ENCODE peak calls at places on chromosomes 2 and 18, in six cellular contexts. One of them, this sample, is unnamed.

GRCh38 chr2:25417715-25418369 is 76.1 kb upstream of the DNMT3A start:
- DNase-seq in GM12878: peak
- DNase-seq in cardiac muscle cell: no peak
- DNase-seq in colonic mucosa: no peak
- DNase-seq in upper lobe of left lung: no peak
- DNase-seq in lung: no peak
- DNase-seq in this sample: no peak

GRCh38 chr2:120508581-120509041 is 162.7 kb downstream of the INHBB start:
- DNase-seq in colonic mucosa: no peak
- DNase-seq in cardiac muscle cell: no peak
- DNase-seq in lung: no peak
- DNase-seq in upper lobe of left lung: no peak
- DNase-seq in GM12878: no peak
- DNase-seq in this sample: no peak

GRCh38 chr2:157415632-157416101 is 28.2 kb downstream of the CYTIP start:
- DNase-seq in lung: no peak
- DNase-seq in GM12878: no peak
- DNase-seq in upper lobe of left lung: no peak
- DNase-seq in colonic mucosa: no peak
- DNase-seq in cardiac muscle cell: no peak
- DNase-seq in this sample: no peak

GRCh38 chr2:129723277-129724020 is 256.0 kb upstream of the RAB6C start:
- DNase-seq in lung: no peak
- DNase-seq in upper lobe of left lung: no peak
- DNase-seq in colonic mucosa: no peak
- DNase-seq in GM12878: no peak
- DNase-seq in cardiac muscle cell: no peak
- DNase-seq in this sample: no peak

GRCh38 chr2:150259746-150260145 is 227.7 kb downstream of the RND3 start:
- DNase-seq in GM12878: no peak
- DNase-seq in upper lobe of left lung: no peak
- DNase-seq in lung: no peak
- DNase-seq in cardiac muscle cell: no peak
- DNase-seq in colonic mucosa: no peak
- DNase-seq in this sample: no peak

GRCh38 chr2:63056309-63057065 is 5.9 kb downstream of the OTX1 start:
- DNase-seq in colonic mucosa: peak
- DNase-seq in cardiac muscle cell: peak
- DNase-seq in upper lobe of left lung: peak
- DNase-seq in lung: no peak
- DNase-seq in GM12878: no peak
- DNase-seq in this sample: no peak

GRCh38 chr2:109348645-109349554 is 219.9 kb downstream of the SH3RF3 start:
- DNase-seq in GM12878: no peak
- DNase-seq in upper lobe of left lung: no peak
- DNase-seq in lung: no peak
- DNase-seq in cardiac muscle cell: peak
- DNase-seq in colonic mucosa: no peak
- DNase-seq in this sample: no peak

GRCh38 chr2:159366538-159366937 is 80.0 kb upstream of the WDSUB1 start:
- DNase-seq in upper lobe of left lung: no peak
- DNase-seq in cardiac muscle cell: no peak
- DNase-seq in lung: no peak
- DNase-seq in GM12878: no peak
- DNase-seq in colonic mucosa: no peak
- DNase-seq in this sample: no peak

GRCh38 chr2:168639501-168639900 is 162.9 kb upstream of the NOSTRIN start:
- DNase-seq in cardiac muscle cell: peak
- DNase-seq in GM12878: no peak
- DNase-seq in colonic mucosa: peak
- DNase-seq in upper lobe of left lung: no peak
- DNase-seq in lung: peak
- DNase-seq in this sample: no peak

GRCh38 chr18:24500766-24501165 is 40.3 kb downstream of the HRH4 start:
- DNase-seq in GM12878: no peak
- DNase-seq in lung: no peak
- DNase-seq in cardiac muscle cell: no peak
- DNase-seq in colonic mucosa: no peak
- DNase-seq in upper lobe of left lung: no peak
- DNase-seq in this sample: no peak

GRCh38 chr2:168626096-168626495 is 170.0 kb downstream of the CERS6 start:
- DNase-seq in cardiac muscle cell: no peak
- DNase-seq in colonic mucosa: peak
- DNase-seq in upper lobe of left lung: no peak
- DNase-seq in lung: no peak
- DNase-seq in GM12878: no peak
- DNase-seq in this sample: no peak

GRCh38 chr2:44652701-44653100 is 288.8 kb upstream of the SIX3 start:
- DNase-seq in cardiac muscle cell: no peak
- DNase-seq in colonic mucosa: no peak
- DNase-seq in lung: no peak
- DNase-seq in GM12878: no peak
- DNase-seq in upper lobe of left lung: no peak
- DNase-seq in this sample: no peak

GRCh38 chr2:7745369-7745768 is 828.2 kb downstream of the RNF144A start:
- DNase-seq in colonic mucosa: no peak
- DNase-seq in upper lobe of left lung: no peak
- DNase-seq in GM12878: no peak
- DNase-seq in lung: no peak
- DNase-seq in cardiac muscle cell: no peak
- DNase-seq in this sample: no peak

GRCh38 chr2:71379086-71379485 is 47.5 kb downstream of the ZNF638 start:
- DNase-seq in upper lobe of left lung: no peak
- DNase-seq in GM12878: no peak
- DNase-seq in cardiac muscle cell: no peak
- DNase-seq in lung: no peak
- DNase-seq in colonic mucosa: no peak
- DNase-seq in this sample: no peak

GRCh38 chr18:48131042-48131441 is 200.6 kb upstream of the SMAD2 start:
- DNase-seq in upper lobe of left lung: no peak
- DNase-seq in GM12878: no peak
- DNase-seq in colonic mucosa: no peak
- DNase-seq in lung: no peak
- DNase-seq in cardiac muscle cell: no peak
- DNase-seq in this sample: no peak

GRCh38 chr2:204842731-204843490 is 297.6 kb downstream of the PARD3B start:
- DNase-seq in lung: no peak
- DNase-seq in colonic mucosa: no peak
- DNase-seq in cardiac muscle cell: no peak
- DNase-seq in upper lobe of left lung: no peak
- DNase-seq in GM12878: no peak
- DNase-seq in this sample: no peak

GRCh38 chr2:235227607-235228006 is 266.2 kb upstream of the AGAP1 start:
- DNase-seq in cardiac muscle cell: no peak
- DNase-seq in GM12878: no peak
- DNase-seq in lung: no peak
- DNase-seq in colonic mucosa: no peak
- DNase-seq in upper lobe of left lung: no peak
- DNase-seq in this sample: no peak

GRCh38 chr2:85148190-85148589 is 15.0 kb downstream of the TCF7L1 start:
- DNase-seq in colonic mucosa: no peak
- DNase-seq in upper lobe of left lung: no peak
- DNase-seq in GM12878: no peak
- DNase-seq in lung: no peak
- DNase-seq in cardiac muscle cell: no peak
- DNase-seq in this sample: no peak

GRCh38 chr2:65031341-65032015 is 24.7 kb upstream of the CEP68 start:
- DNase-seq in lung: no peak
- DNase-seq in cardiac muscle cell: no peak
- DNase-seq in upper lobe of left lung: no peak
- DNase-seq in GM12878: no peak
- DNase-seq in colonic mucosa: peak
- DNase-seq in this sample: no peak

GRCh38 chr2:88016948-88017779 is 817 bp upstream of the RNU2-63P start:
- DNase-seq in upper lobe of left lung: peak
- DNase-seq in cardiac muscle cell: peak
- DNase-seq in colonic mucosa: peak
- DNase-seq in lung: peak
- DNase-seq in GM12878: peak
- DNase-seq in this sample: peak

GRCh38 chr2:200590090-200590489 is 4.3 kb downstream of the AOX1 start:
- DNase-seq in lung: peak
- DNase-seq in colonic mucosa: no peak
- DNase-seq in cardiac muscle cell: no peak
- DNase-seq in upper lobe of left lung: no peak
- DNase-seq in GM12878: no peak
- DNase-seq in this sample: no peak

GRCh38 chr2:207711750-207712487 is 479 bp downstream of the CCNYL1 start:
- DNase-seq in upper lobe of left lung: no peak
- DNase-seq in lung: peak
- DNase-seq in colonic mucosa: peak
- DNase-seq in GM12878: no peak
- DNase-seq in cardiac muscle cell: peak
- DNase-seq in this sample: peak

GRCh38 chr2:207716061-207716460 is 4.6 kb downstream of the CCNYL1 start:
- DNase-seq in upper lobe of left lung: no peak
- DNase-seq in GM12878: no peak
- DNase-seq in cardiac muscle cell: no peak
- DNase-seq in lung: no peak
- DNase-seq in colonic mucosa: no peak
- DNase-seq in this sample: no peak

GRCh38 chr2:207706936-207707860 is 4.2 kb upstream of the CCNYL1 start:
- DNase-seq in cardiac muscle cell: no peak
- DNase-seq in upper lobe of left lung: no peak
- DNase-seq in colonic mucosa: no peak
- DNase-seq in GM12878: no peak
- DNase-seq in lung: no peak
- DNase-seq in this sample: no peak

GRCh38 chr2:207710814-207711740 is at the start of gene CCNYL1:
- DNase-seq in GM12878: peak
- DNase-seq in lung: peak
- DNase-seq in upper lobe of left lung: peak
- DNase-seq in cardiac muscle cell: peak
- DNase-seq in colonic mucosa: peak
- DNase-seq in this sample: peak
- TF ChIP-seq CTCF in GM12878: no peak
- TF ChIP-seq CTCF in lung: no peak
- TF ChIP-seq CTCF in upper lobe of left lung: no peak
- TF ChIP-seq CTCF in cardiac muscle cell: no peak
- TF ChIP-seq CTCF in colonic mucosa: no peak
- TF ChIP-seq CTCF in this sample: peak

DNA sequence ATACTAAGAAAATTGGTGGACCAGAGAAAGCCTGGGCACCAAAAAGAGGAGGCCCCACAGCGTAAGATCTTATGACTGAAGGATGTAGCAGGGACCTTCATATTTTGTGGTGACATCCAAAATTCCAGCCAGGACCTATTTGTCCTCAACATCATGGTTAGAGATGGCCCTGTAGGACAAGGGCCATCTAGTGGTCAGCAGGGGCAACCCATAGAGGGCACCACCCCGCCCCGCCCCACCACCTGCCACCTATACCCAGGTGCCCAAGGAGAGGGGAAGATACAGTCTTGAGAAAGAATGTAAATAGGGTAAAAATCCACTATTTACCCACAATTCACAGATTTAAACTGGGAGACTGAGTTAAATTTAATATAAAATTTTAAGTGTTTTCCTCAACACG is 59.6 kb upstream of the TMEM163 start:
- DNase-seq in GM12878: no peak
- DNase-seq in cardiac muscle cell: peak
- DNase-seq in colonic mucosa: no peak
- DNase-seq in lung: no peak
- DNase-seq in upper lobe of left lung: peak
- DNase-seq in this sample: no peak
- TF ChIP-seq CTCF in GM12878: peak
- TF ChIP-seq CTCF in cardiac muscle cell: peak
- TF ChIP-seq CTCF in colonic mucosa: no peak
- TF ChIP-seq CTCF in lung: no peak
- TF ChIP-seq CTCF in upper lobe of left lung: no peak
- TF ChIP-seq CTCF in this sample: peak

GRCh38 chr2:172777431-172777830 is 41.8 kb downstream of the RAPGEF4 start:
- DNase-seq in GM12878: no peak
- DNase-seq in cardiac muscle cell: no peak
- DNase-seq in lung: no peak
- DNase-seq in colonic mucosa: no peak
- DNase-seq in upper lobe of left lung: no peak
- DNase-seq in this sample: no peak

GRCh38 chr2:172788871-172789270 is 53.2 kb downstream of the RAPGEF4 start:
- DNase-seq in upper lobe of left lung: no peak
- DNase-seq in lung: no peak
- DNase-seq in cardiac muscle cell: no peak
- DNase-seq in GM12878: no peak
- DNase-seq in colonic mucosa: no peak
- DNase-seq in this sample: no peak

GRCh38 chr2:172782506-172783090 is 47.0 kb downstream of the RAPGEF4 start:
- DNase-seq in lung: no peak
- DNase-seq in colonic mucosa: no peak
- DNase-seq in cardiac muscle cell: no peak
- DNase-seq in GM12878: no peak
- DNase-seq in upper lobe of left lung: no peak
- DNase-seq in this sample: no peak

DNA sequence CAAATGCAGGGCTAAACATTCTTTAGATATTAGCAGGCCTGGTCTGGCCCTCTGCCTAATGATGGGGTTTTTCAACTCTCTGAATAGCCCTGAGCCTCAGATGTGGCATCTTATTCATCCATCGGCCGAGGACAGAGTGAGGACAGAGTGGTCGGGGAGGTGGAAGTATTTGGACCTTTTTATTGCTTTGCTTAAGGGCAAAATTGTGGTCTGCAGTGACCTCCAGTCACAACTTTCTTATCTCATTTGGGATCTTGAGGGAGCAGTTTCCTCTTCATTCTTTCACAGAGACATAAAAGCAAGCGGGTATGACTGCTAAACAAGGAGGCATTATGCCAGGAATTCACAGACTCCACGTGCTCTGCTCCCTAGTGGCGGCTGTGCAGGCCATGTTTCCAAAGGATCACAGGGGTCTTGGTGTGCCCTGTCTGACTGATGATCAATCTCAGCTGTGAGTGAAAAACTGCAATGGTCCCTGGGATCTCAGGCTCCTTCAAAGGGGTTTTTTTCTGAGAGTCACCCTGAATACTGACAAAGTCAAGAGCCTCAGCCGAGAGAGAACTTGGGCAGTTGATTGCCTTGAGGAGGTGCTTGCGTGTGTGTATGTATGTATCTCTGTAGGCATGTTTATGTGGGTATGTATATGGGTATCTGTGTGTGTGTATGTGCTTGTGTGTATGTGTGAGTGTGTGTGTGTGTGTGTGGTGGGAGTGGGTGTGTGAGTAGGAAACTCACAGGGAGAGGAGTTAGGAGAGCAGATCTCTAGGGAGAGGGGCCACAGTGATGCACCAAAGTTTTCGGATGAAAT is 47.6 kb downstream of the RAPGEF4 start:
- DNase-seq in colonic mucosa: no peak
- DNase-seq in GM12878: no peak
- DNase-seq in cardiac muscle cell: peak
- DNase-seq in lung: no peak
- DNase-seq in upper lobe of left lung: no peak
- DNase-seq in this sample: no peak
- TF ChIP-seq CTCF in colonic mucosa: no peak
- TF ChIP-seq CTCF in GM12878: no peak
- TF ChIP-seq CTCF in cardiac muscle cell: peak
- TF ChIP-seq CTCF in lung: no peak
- TF ChIP-seq CTCF in upper lobe of left lung: no peak
- TF ChIP-seq CTCF in this sample: peak

DNA sequence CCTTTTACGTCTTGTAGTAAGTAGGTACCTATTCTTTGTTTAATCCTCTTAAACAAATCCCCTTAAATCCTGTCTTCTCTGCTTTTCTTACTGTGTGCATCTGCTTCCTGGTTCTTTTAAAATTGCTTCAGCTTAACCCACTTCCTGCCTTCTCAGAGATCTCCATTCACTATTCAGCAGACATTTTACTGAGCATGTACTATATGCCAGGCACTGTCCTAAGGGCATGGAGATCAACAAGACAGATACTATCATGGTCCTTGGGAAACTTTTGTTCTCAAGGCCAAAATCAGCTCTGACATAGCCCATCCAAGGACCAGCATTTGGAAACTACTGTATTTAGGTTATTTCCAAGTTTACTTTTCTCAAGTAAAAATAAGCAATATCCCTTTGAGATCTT is 227.5 kb downstream of the TPGS2 start:
- DNase-seq in upper lobe of left lung: no peak
- DNase-seq in colonic mucosa: no peak
- DNase-seq in cardiac muscle cell: no peak
- DNase-seq in lung: no peak
- DNase-seq in GM12878: no peak
- DNase-seq in this sample: no peak
- TF ChIP-seq CTCF in upper lobe of left lung: no peak
- TF ChIP-seq CTCF in colonic mucosa: no peak
- TF ChIP-seq CTCF in cardiac muscle cell: no peak
- TF ChIP-seq CTCF in lung: no peak
- TF ChIP-seq CTCF in GM12878: no peak
- TF ChIP-seq CTCF in this sample: no peak

This sample was measured in progenitor cell of endocrine pancreas.